ENCODE peak calls at places on chromosomes 5 and 9, in nine cellular contexts. H is activated gamma-delta T cell treated with Interleukin-2 at 50 U/mL for 16 hours, C is CD14-positive monocyte, Z is pons, U is GM23248, A is hippocampal formation, K is midbrain, P is Panc1, J is A549. W is an unnamed sample.

GRCh38 chr5:169731221-169731620 is 94.1 kb downstream of the DOCK2 start:
- DNase-seq in A (no peak), K (no peak), U (no peak), H (no peak), Z (no peak), P (no peak), J (no peak), C (no peak), W (no peak)

GRCh38 chr9:124259273-124260078 is 1.7 kb downstream of the NEK6 start:
- DNase-seq in A (no peak), K (peak), H (no peak), Z (no peak), C (no peak), P (no peak), J (peak), U (peak), W (peak)

GRCh38 chr5:149838881-149839739 is 105.5 kb downstream of the PDE6A start:
- DNase-seq in U (peak), P (no peak), Z (no peak), K (no peak), A (no peak), C (no peak), H (no peak), J (peak), W (peak)

GRCh38 chr5:89457411-89458329 is 574.7 kb upstream of the MEF2C start:
- DNase-seq in K (peak), U (peak), A (no peak), J (peak), C (no peak), Z (no peak), P (peak), H (no peak), W (peak)

GRCh38 chr5:32020271-32020670 is 153.8 kb downstream of the GOLPH3 start:
- DNase-seq in H (no peak), J (no peak), A (no peak), U (no peak), K (no peak), Z (no peak), C (no peak), P (no peak), W (no peak)

GRCh38 chr9:90016272-90016671 is 411.5 kb downstream of the GADD45G start:
- DNase-seq in P (no peak), U (no peak), Z (no peak), K (no peak), C (no peak), A (no peak), H (no peak), J (no peak), W (no peak)

GRCh38 chr5:42806701-42807262 is 4.9 kb downstream of the SELENOP start:
- DNase-seq in H (no peak), P (no peak), J (no peak), Z (no peak), K (no peak), A (no peak), C (no peak), U (no peak), W (no peak)

GRCh38 chr5:169788168-169788567 is 151.1 kb downstream of the DOCK2 start:
- DNase-seq in P (no peak), H (no peak), U (peak), J (peak), C (no peak), K (no peak), A (no peak), Z (no peak), W (peak)

GRCh38 chr9:129823163-129823933 is 588 bp downstream of the TOR1A start:
- DNase-seq in U (peak), C (no peak), A (no peak), J (peak), H (no peak), K (no peak), P (no peak), Z (no peak), W (peak)

GRCh38 chr9:130356033-130356432 is 88.7 kb upstream of the ASS1 start:
- DNase-seq in Z (no peak), C (no peak), A (no peak), U (no peak), J (no peak), K (no peak), H (no peak), P (no peak), W (no peak)

GRCh38 chr9:19375536-19375935 is 4.5 kb downstream of the RPS6 start:
- DNase-seq in U (peak), K (no peak), Z (no peak), H (no peak), C (no peak), P (no peak), A (no peak), J (no peak), W (peak)

GRCh38 chr5:113167985-113168384 is 191.4 kb downstream of the DCP2 start:
- DNase-seq in H (no peak), A (no peak), P (no peak), C (no peak), Z (no peak), K (no peak), J (no peak), U (no peak), W (no peak)

GRCh38 chr5:116229131-116229530 is 144.3 kb downstream of the COMMD10 start:
- DNase-seq in A (no peak), J (no peak), U (no peak), K (no peak), Z (no peak), C (no peak), P (no peak), H (no peak), W (no peak)

GRCh38 chr5:121975294-121975693 is 13.5 kb downstream of the SRFBP1 start:
- DNase-seq in U (no peak), Z (no peak), A (no peak), K (no peak), H (no peak), P (no peak), C (no peak), J (no peak), W (no peak)

GRCh38 chr5:174581483-174581882 is 142.9 kb upstream of the MSX2 start:
- DNase-seq in J (peak), A (peak), U (peak), K (peak), Z (peak), P (no peak), C (no peak), H (no peak), W (no peak)

GRCh38 chr5:178351950-178352349 is 119.3 kb upstream of the PHYKPL start:
- DNase-seq in C (peak), Z (no peak), A (no peak), U (no peak), J (no peak), H (no peak), P (no peak), K (no peak), W (no peak)

GRCh38 chr5:174532453-174533126 is 191.8 kb upstream of the MSX2 start:
- DNase-seq in Z (peak), H (no peak), U (peak), P (peak), A (peak), K (peak), J (peak), C (peak), W (peak)

GRCh38 chr9:15150939-15151338 is 156.1 kb downstream of the TTC39B start:
- DNase-seq in Z (no peak), U (no peak), A (no peak), K (no peak), J (no peak), H (no peak), C (no peak), P (no peak), W (no peak)

GRCh38 chr9:91177081-91177480 is 184.6 kb downstream of the AUH start:
- DNase-seq in J (no peak), P (no peak), K (no peak), C (no peak), U (no peak), H (no peak), A (no peak), Z (no peak), W (no peak)

GRCh38 chr9:108565651-108566378 is 290.0 kb downstream of the ACTL7B start:
- DNase-seq in P (peak), A (peak), H (no peak), C (no peak), J (peak), K (peak), U (peak), Z (peak), W (peak)

GRCh38 chr5:146345578-146346366 is 7.1 kb downstream of the POU4F3 start:
- DNase-seq in P (no peak), H (no peak), U (no peak), A (no peak), Z (no peak), C (no peak), J (no peak), K (no peak), W (no peak)

GRCh38 chr9:86464242-86464641 is 110.0 kb upstream of the TUT7 start:
- DNase-seq in J (no peak), P (no peak), A (no peak), H (no peak), U (no peak), K (no peak), Z (no peak), C (no peak), W (no peak)

GRCh38 chr5:107426209-107426608 is 244.5 kb downstream of the EFNA5 start:
- DNase-seq in P (no peak), C (no peak), J (no peak), Z (no peak), A (no peak), K (no peak), U (no peak), H (no peak), W (no peak)

GRCh38 chr5:119795768-119796167 is 166.4 kb downstream of the FAM170A start:
- DNase-seq in A (no peak), J (no peak), U (peak), Z (no peak), K (no peak), P (no peak), H (no peak), C (no peak), W (no peak)

GRCh38 chr9:107784235-107784958 is 294.8 kb upstream of the KLF4 start:
- DNase-seq in P (no peak), K (no peak), J (peak), A (no peak), H (no peak), C (no peak), Z (no peak), U (peak), W (peak)

GRCh38 chr5:65213921-65214525 is 267.7 kb downstream of the ADAMTS6 start:
- DNase-seq in H (no peak), Z (no peak), U (peak), J (peak), C (peak), A (no peak), K (no peak), P (no peak), W (no peak)

GRCh38 chr5:29897916-29898315 is 1295.6 kb upstream of the CDH6 start:
- DNase-seq in H (no peak), A (no peak), U (no peak), C (no peak), P (no peak), J (no peak), K (no peak), Z (no peak), W (no peak)

GRCh38 chr5:163880307-163880706 is 374.9 kb downstream of the MAT2B start:
- DNase-seq in P (no peak), K (no peak), C (no peak), Z (no peak), A (no peak), H (no peak), U (no peak), J (no peak), W (peak)

GRCh38 chr5:111755942-111756353 is 1.0 kb downstream of the NREP start:
- DNase-seq in K (peak), C (no peak), H (no peak), Z (peak), A (peak), J (no peak), P (no peak), U (peak), W (peak)

GRCh38 chr9:74920944-74921626 is 31.6 kb downstream of the C9orf40 start:
- DNase-seq in J (no peak), A (no peak), H (no peak), P (no peak), C (no peak), K (no peak), U (peak), Z (no peak), W (no peak)

GRCh38 chr9:15882328-15882727 is 329.5 kb downstream of the CCDC171 start:
- DNase-seq in P (no peak), H (no peak), U (no peak), J (no peak), Z (no peak), A (no peak), C (no peak), K (no peak), W (no peak)

GRCh38 chr5:102911973-102912372 is 156.9 kb downstream of the PAM start:
- DNase-seq in H (no peak), A (no peak), U (peak), K (no peak), J (peak), C (no peak), Z (no peak), P (no peak), W (peak)

GRCh38 chr5:59660737-59661136 is 232.8 kb downstream of the PDE4D start:
- DNase-seq in C (no peak), Z (peak), U (peak), A (peak), H (no peak), J (peak), K (peak), P (no peak), W (peak)

W was measured in AG10803.